ENCODE peak calls at places on chromosomes 1 and 21, in five cellular contexts. One of them, this sample, is unnamed.

GRCh38 chr1:214107322-214108096 is 119.7 kb downstream of the PROX1 start:
- DNase-seq in GM23248: peak; percentile 3
- DNase-seq in MM.1S: no peak
- DNase-seq in PC-3: no peak
- DNase-seq in SK-N-SH: no peak
- DNase-seq in this sample: no peak

GRCh38 chr1:225131869-225132268 is 202.4 kb downstream of the DNAH14 start:
- DNase-seq in GM23248: no peak
- DNase-seq in MM.1S: no peak
- DNase-seq in PC-3: no peak
- DNase-seq in SK-N-SH: no peak
- DNase-seq in this sample: no peak

GRCh38 chr21:36703626-36704280 is 4.8 kb downstream of the SIM2 start:
- DNase-seq in GM23248: no peak
- DNase-seq in MM.1S: no peak
- DNase-seq in PC-3: no peak
- DNase-seq in SK-N-SH: no peak
- DNase-seq in this sample: no peak

GRCh38 chr1:245797592-245798366 is 643.0 kb downstream of the KIF26B start:
- DNase-seq in GM23248: peak; percentile 34
- DNase-seq in MM.1S: no peak
- DNase-seq in PC-3: peak; percentile 43
- DNase-seq in SK-N-SH: no peak
- DNase-seq in this sample: peak; percentile 63

GRCh38 chr1:113415256-113416189 is 25.2 kb downstream of the MAGI3 start:
- DNase-seq in GM23248: peak; percentile 26
- DNase-seq in MM.1S: no peak
- DNase-seq in PC-3: no peak
- DNase-seq in SK-N-SH: no peak
- DNase-seq in this sample: no peak

GRCh38 chr1:202551683-202552082 is 158.6 kb downstream of the SYT2 start:
- DNase-seq in GM23248: no peak
- DNase-seq in MM.1S: no peak
- DNase-seq in PC-3: peak; percentile 6
- DNase-seq in SK-N-SH: no peak
- DNase-seq in this sample: no peak

GRCh38 chr1:227739636-227740035 is 4.4 kb downstream of the SNAP47 start:
- DNase-seq in GM23248: no peak
- DNase-seq in MM.1S: no peak
- DNase-seq in PC-3: no peak
- DNase-seq in SK-N-SH: no peak
- DNase-seq in this sample: no peak

GRCh38 chr1:19484338-19484792 is 974 bp downstream of the CAPZB start:
- DNase-seq in GM23248: peak; percentile 64
- DNase-seq in MM.1S: no peak
- DNase-seq in PC-3: no peak
- DNase-seq in SK-N-SH: no peak
- DNase-seq in this sample: peak; percentile 49

GRCh38 chr1:168466703-168467081 is 77.1 kb downstream of the XCL2 start:
- DNase-seq in GM23248: no peak
- DNase-seq in MM.1S: peak; percentile 37
- DNase-seq in PC-3: no peak
- DNase-seq in SK-N-SH: no peak
- DNase-seq in this sample: no peak

GRCh38 chr1:93304716-93305138 is 41.0 kb upstream of the DR1 start:
- DNase-seq in GM23248: peak; percentile 80
- DNase-seq in MM.1S: peak; percentile 47
- DNase-seq in PC-3: peak; percentile 86
- DNase-seq in SK-N-SH: peak; percentile 63
- DNase-seq in this sample: peak; percentile 69

GRCh38 chr1:17276568-17276967 is 27.7 kb downstream of the PADI3 start:
- DNase-seq in GM23248: peak; percentile 72
- DNase-seq in MM.1S: no peak
- DNase-seq in PC-3: peak; percentile 94
- DNase-seq in SK-N-SH: no peak
- DNase-seq in this sample: no peak

GRCh38 chr1:83905315-83905907 is 93.5 kb downstream of the TTLL7 start:
- DNase-seq in GM23248: peak; percentile 52
- DNase-seq in MM.1S: peak; percentile 8
- DNase-seq in PC-3: peak; percentile 51
- DNase-seq in SK-N-SH: peak; percentile 7
- DNase-seq in this sample: peak; percentile 21

GRCh38 chr21:37734846-37735245 is 181.4 kb downstream of the KCNJ6 start:
- DNase-seq in GM23248: no peak
- DNase-seq in MM.1S: no peak
- DNase-seq in PC-3: no peak
- DNase-seq in SK-N-SH: no peak
- DNase-seq in this sample: no peak

GRCh38 chr1:52937433-52938065 is 10.5 kb downstream of the SCP2 start:
- DNase-seq in GM23248: no peak
- DNase-seq in MM.1S: no peak
- DNase-seq in PC-3: no peak
- DNase-seq in SK-N-SH: no peak
- DNase-seq in this sample: no peak

GRCh38 chr1:162291000-162291399 is 85.7 kb downstream of the SPATA46 start:
- DNase-seq in GM23248: no peak
- DNase-seq in MM.1S: no peak
- DNase-seq in PC-3: no peak
- DNase-seq in SK-N-SH: no peak
- DNase-seq in this sample: no peak
- TF ChIP-seq EZH2phosphoT487 in GM23248: no peak
- TF ChIP-seq EZH2phosphoT487 in MM.1S: no peak
- TF ChIP-seq EZH2phosphoT487 in PC-3: no peak
- TF ChIP-seq EZH2phosphoT487 in SK-N-SH: no peak
- TF ChIP-seq EZH2phosphoT487 in this sample: no peak

GRCh38 chr1:198639581-198640235 is 868 bp downstream of the PTPRC start:
- DNase-seq in GM23248: no peak
- DNase-seq in MM.1S: peak; percentile 2
- DNase-seq in PC-3: no peak
- DNase-seq in SK-N-SH: no peak
- DNase-seq in this sample: no peak

GRCh38 chr1:198638894-198639319 is at the start of gene PTPRC:
- DNase-seq in GM23248: no peak
- DNase-seq in MM.1S: peak; percentile 2
- DNase-seq in PC-3: no peak
- DNase-seq in SK-N-SH: no peak
- DNase-seq in this sample: no peak

GRCh38 chr1:198637915-198638437 is 864 bp upstream of the PTPRC start:
- DNase-seq in GM23248: no peak
- DNase-seq in MM.1S: no peak
- DNase-seq in PC-3: no peak
- DNase-seq in SK-N-SH: no peak
- DNase-seq in this sample: no peak

GRCh38 chr1:198637157-198637556 is 1.7 kb upstream of the PTPRC start:
- DNase-seq in GM23248: no peak
- DNase-seq in MM.1S: no peak
- DNase-seq in PC-3: no peak
- DNase-seq in SK-N-SH: no peak
- DNase-seq in this sample: no peak

GRCh38 chr1:198638441-198638840 is 399 bp upstream of the PTPRC start:
- DNase-seq in GM23248: no peak
- DNase-seq in MM.1S: no peak
- DNase-seq in PC-3: no peak
- DNase-seq in SK-N-SH: no peak
- DNase-seq in this sample: no peak
- H3K9ac ChIP-seq in GM23248: no peak overlapping the region
- H3K9ac ChIP-seq in MM.1S: no peak overlapping the region
- H3K9ac ChIP-seq in PC-3: no peak overlapping the region
- H3K9ac ChIP-seq in SK-N-SH: no peak overlapping the region
- H3K9ac ChIP-seq in this sample: no peak overlapping the region

DNA sequence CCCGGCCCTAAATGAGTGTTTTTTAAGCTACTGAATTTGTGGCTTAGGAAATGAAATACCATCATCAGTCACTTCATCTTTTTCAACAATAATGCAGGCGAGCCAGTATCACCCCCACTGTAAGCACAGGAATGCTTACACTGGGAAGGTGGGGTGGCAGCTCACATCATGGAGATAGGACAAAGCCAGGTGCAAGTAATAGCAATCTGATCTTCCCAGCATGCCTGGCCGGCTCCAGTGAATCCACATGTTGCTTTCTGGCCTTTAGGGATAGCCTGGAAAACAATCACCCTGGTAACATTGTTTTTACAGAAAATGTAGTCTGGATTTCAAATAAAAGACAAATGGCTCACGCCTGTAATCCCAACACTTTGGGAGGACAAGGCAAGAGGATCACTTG is 140.9 kb upstream of the SOD1 start:
- DNase-seq in GM23248: no peak
- DNase-seq in MM.1S: no peak
- DNase-seq in PC-3: no peak
- DNase-seq in SK-N-SH: no peak
- DNase-seq in this sample: no peak
- TF ChIP-seq EZH2phosphoT487 in GM23248: no peak
- TF ChIP-seq EZH2phosphoT487 in MM.1S: no peak
- TF ChIP-seq EZH2phosphoT487 in PC-3: no peak
- TF ChIP-seq EZH2phosphoT487 in SK-N-SH: no peak
- TF ChIP-seq EZH2phosphoT487 in this sample: no peak

DNA sequence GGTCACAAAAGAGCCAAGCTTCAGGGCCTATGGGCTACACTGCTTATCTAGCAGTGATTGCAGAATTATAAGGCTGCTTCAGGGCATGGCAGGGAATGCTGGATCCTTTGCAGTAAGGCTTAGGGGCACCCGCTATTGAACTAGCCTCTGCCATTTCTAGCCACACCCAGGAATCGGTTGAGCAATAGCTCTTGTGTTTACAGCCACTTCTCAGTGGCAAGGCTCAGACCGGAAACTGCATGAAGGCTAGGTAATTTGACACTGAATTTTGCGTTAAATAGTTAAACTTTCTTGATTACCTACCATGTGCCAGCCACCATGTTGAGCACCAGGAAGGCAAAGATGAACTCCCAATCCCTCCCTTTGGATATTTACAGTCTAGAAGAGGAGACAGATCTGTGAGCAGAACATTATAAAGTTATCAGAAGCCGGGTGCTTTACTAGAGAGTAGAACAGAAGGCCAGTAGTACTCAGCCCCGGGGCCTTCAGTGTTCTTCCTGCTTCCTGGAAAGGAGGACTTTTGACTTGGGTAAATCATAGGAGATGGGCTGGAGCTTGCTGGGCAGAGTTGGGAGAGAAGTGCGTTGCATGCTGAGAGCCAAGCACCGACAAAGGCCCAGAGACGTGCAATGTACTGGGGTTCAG is 98.6 kb upstream of the LPGAT1 start:
- DNase-seq in GM23248: peak; percentile 24
- DNase-seq in MM.1S: no peak
- DNase-seq in PC-3: peak; percentile 77
- DNase-seq in SK-N-SH: no peak
- DNase-seq in this sample: no peak
- H3K9ac ChIP-seq in GM23248: no peak overlapping the region
- H3K9ac ChIP-seq in MM.1S: no peak overlapping the region
- H3K9ac ChIP-seq in PC-3: peak overlapping the region; percentile 1
- H3K9ac ChIP-seq in SK-N-SH: no peak overlapping the region
- H3K9ac ChIP-seq in this sample: no peak overlapping the region

GRCh38 chr1:32686387-32686786 is 16.2 kb downstream of the SYNC start:
- DNase-seq in GM23248: no peak
- DNase-seq in MM.1S: no peak
- DNase-seq in PC-3: no peak
- DNase-seq in SK-N-SH: no peak
- DNase-seq in this sample: no peak

GRCh38 chr1:32685498-32685897 is 17.1 kb downstream of the SYNC start:
- DNase-seq in GM23248: no peak
- DNase-seq in MM.1S: no peak
- DNase-seq in PC-3: no peak
- DNase-seq in SK-N-SH: no peak
- DNase-seq in this sample: no peak

GRCh38 chr1:32681999-32682398 is 20.6 kb downstream of the SYNC start:
- DNase-seq in GM23248: no peak
- DNase-seq in MM.1S: no peak
- DNase-seq in PC-3: no peak
- DNase-seq in SK-N-SH: no peak
- DNase-seq in this sample: no peak

GRCh38 chr1:32683397-32683796 is 19.2 kb downstream of the SYNC start:
- DNase-seq in GM23248: no peak
- DNase-seq in MM.1S: no peak
- DNase-seq in PC-3: no peak
- DNase-seq in SK-N-SH: no peak
- DNase-seq in this sample: no peak

GRCh38 chr1:32684167-32684811 is 18.3 kb downstream of the SYNC start:
- DNase-seq in GM23248: peak; percentile 64
- DNase-seq in MM.1S: no peak
- DNase-seq in PC-3: no peak
- DNase-seq in SK-N-SH: no peak
- DNase-seq in this sample: no peak
- TF ChIP-seq EZH2phosphoT487 in GM23248: no peak
- TF ChIP-seq EZH2phosphoT487 in MM.1S: no peak
- TF ChIP-seq EZH2phosphoT487 in PC-3: no peak
- TF ChIP-seq EZH2phosphoT487 in SK-N-SH: no peak
- TF ChIP-seq EZH2phosphoT487 in this sample: no peak

This sample was measured in neural progenitor cell.